ENCODE peak calls at places on chromosome X, in four cellular contexts. H, Q, T and N are unnamed samples.

GRCh38 chrX:110418220-110418856 is 59.7 kb downstream of the RTL9 start:
- DNase-seq in H (no peak), T (peak; percentile 76), Q (peak; percentile 69), N (peak; percentile 30)

GRCh38 chrX:42714981-42715688 is 62.8 kb downstream of the PPP1R2C start:
- DNase-seq in Q (no peak), H (peak; percentile 38), T (peak; percentile 91), N (peak; percentile 44)

GRCh38 chrX:103730746-103731508 is 20.2 kb downstream of the TMEM31 start:
- DNase-seq in Q (peak; percentile 87), T (peak; percentile 87), H (peak; percentile 76), N (no peak)

GRCh38 chrX:47843363-47843762 is 6.7 kb downstream of the ZNF81 start:
- DNase-seq in H (no peak), Q (no peak), T (no peak), N (no peak)

GRCh38 chrX:155888139-155888538 is 7.0 kb downstream of the VAMP7 start:
- DNase-seq in Q (peak; percentile 75), T (no peak), H (peak; percentile 53), N (no peak)

GRCh38 chrX:16714504-16714903 is 2.0 kb upstream of the CTPS2 start:
- DNase-seq in H (no peak), T (no peak), Q (no peak), N (no peak)

GRCh38 chrX:19372170-19373033 is 28.7 kb downstream of the PDHA1 start:
- DNase-seq in H (peak; percentile 46), T (peak; percentile 89), Q (peak; percentile 65), N (peak; percentile 45)

GRCh38 chrX:108019382-108019857 is 25.4 kb upstream of the VSIG1 start:
- DNase-seq in H (no peak), Q (no peak), T (no peak), N (no peak)

GRCh38 chrX:110125435-110125834 is 122.5 kb downstream of the TMEM164 start:
- DNase-seq in T (peak; percentile 67), H (no peak), Q (peak; percentile 19), N (peak; percentile 13)

GRCh38 chrX:155951237-155951789 is 46.2 kb upstream of the IL9R start:
- DNase-seq in H (no peak), T (no peak), Q (no peak), N (no peak)

GRCh38 chrX:149494844-149495565 is 10.1 kb downstream of the IDS start:
- DNase-seq in H (peak; percentile 39), T (no peak), Q (no peak), N (no peak)

GRCh38 chrX:110987292-110987691 is 108.7 kb upstream of the PAK3 start:
- DNase-seq in Q (no peak), T (peak; percentile 85), H (no peak), N (no peak)

GRCh38 chrX:120559799-120560198 is 963 bp downstream of the CUL4B start:
- DNase-seq in H (peak; percentile 1), Q (no peak), T (no peak), N (no peak)

DNA sequence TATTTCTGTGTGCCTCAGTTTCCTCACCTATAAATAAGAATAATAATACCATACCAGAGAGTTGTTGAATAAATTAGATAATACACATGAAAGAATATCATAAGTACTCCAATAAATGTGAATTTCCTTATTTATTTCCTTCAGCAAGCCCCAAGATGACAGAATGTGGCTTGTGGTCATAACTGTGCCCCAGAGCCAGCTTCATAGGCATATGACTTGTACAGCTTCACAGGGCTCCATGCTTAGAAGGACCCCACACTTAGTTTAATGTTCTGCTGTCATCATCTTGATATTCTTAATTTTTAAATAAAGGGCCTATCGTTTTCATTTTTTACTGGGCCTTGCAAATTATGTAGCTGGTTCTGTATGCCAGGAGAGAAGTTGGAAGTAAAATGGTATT is 25.3 kb downstream of the VSIG4 start:
- DNase-seq in T (no peak), Q (no peak), H (no peak), N (no peak)
- TF ChIP-seq CTCF in T (no peak), Q (no peak), H (no peak), N (no peak)

GRCh38 chrX:123732679-123733363 is at the start of gene THOC2:
- DNase-seq in Q (peak; percentile 83), T (peak; percentile 86), H (peak; percentile 76), N (peak; percentile 59)
- TF ChIP-seq CTCF in Q (peak; percentile 56), T (peak; percentile 48), H (peak; percentile 9), N (peak; percentile 32)

DNA sequence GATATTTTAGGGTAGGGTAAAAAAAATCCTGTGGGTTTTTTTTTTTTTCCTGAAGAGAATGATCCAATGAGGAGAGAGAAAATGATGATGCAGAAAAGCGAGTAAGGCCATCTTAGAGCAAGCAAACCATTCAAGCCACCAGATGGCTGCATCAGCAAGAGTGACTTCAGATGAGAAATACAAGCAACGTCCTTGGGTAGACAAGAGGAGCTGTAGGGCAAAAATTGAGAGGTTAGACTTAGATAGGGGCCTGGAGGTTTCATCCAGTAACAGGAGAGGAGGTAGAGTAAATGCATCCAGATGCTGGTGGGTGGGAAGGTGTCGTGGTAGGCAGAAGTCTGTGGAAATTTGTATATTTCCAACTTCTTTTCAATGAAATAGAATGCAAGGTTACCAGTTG is 14.6 kb downstream of the FTHL17 start:
- DNase-seq in Q (no peak), T (no peak), H (no peak), N (no peak)
- TF ChIP-seq CTCF in Q (no peak), T (peak; percentile 18), H (no peak), N (no peak)

GRCh38 chrX:122771933-122772332 is 412.1 kb upstream of the GRIA3 start:
- DNase-seq in T (no peak), Q (no peak), H (no peak), N (no peak)

DNA sequence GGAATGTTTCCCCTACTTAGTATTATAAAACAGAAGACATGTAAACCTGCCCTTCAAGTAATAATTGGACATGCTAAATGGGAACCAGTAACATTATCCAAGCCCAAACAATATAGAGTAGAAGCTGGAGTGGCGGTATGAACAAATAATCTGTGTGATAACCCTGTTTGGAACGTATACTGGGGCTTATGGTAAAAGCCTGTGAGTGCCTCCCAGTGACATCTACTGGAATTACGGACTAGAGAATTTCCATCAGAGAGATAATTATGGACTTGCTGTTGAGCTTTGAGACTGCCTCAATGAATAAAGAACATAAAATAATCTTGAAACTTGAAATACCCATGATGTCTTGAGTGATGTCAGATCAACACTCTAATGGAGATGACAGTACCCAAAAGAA is 406.3 kb upstream of the GRIA3 start:
- DNase-seq in Q (peak; percentile 1), H (no peak), T (no peak), N (no peak)
- TF ChIP-seq CTCF in Q (no peak), H (peak; percentile 29), T (peak; percentile 57), N (no peak)

GRCh38 chrX:137926090-137926489 is 360.2 kb downstream of the ZIC3 start:
- DNase-seq in H (no peak), T (peak; percentile 65), Q (no peak), N (no peak)
- TF ChIP-seq CTCF in H (no peak), T (peak; percentile 82), Q (no peak), N (peak; percentile 62)

DNA sequence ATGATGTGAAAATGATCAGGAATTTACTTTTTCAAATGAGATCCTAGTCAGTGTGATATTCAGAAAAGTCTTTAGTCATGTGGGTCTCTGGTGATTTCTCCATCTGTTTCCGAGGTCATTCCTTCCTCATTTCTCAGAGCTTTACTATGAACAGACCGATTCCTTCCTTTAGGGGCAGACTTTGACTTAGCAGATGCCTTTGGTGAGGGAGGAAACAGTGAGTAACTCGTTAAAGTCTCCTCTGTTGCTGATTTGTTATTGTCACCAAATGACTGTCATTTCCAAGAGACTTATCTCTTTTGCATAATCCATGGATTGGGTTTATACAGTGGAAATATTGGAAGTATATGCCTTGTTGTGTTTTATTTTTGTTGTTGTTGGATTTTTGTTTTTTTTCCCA is 76.2 kb upstream of the CD99 start:
- DNase-seq in T (no peak), H (peak; percentile 43), Q (peak; percentile 85), N (no peak)
- TF ChIP-seq CTCF in T (peak; percentile 72), H (no peak), Q (peak; percentile 72), N (peak; percentile 42)

DNA sequence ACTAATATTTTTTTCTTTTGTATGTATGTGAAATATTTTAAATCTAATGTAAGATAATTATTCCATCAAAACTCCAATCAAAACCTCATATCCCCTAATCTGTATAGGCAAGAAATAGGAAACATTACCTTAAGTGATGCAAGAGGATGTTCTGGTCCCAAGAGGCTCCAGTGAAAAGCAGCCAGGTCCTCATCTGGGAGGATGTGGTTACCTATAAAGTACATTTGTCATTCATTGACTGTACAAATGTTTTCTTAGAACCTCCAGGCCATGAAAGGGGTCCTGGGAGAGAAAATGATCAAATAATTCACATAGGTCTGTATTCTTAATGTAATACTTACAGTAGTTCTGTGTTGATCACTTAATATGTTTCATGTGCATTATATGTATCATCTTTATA is 25.5 kb downstream of the FAM120C start:
- DNase-seq in T (no peak), H (no peak), Q (no peak), N (no peak)
- TF ChIP-seq CTCF in T (no peak), H (no peak), Q (no peak), N (no peak)

GRCh38 chrX:23797371-23798128 is 14.6 kb downstream of the SAT1 start:
- DNase-seq in Q (no peak), H (peak; percentile 81), T (no peak), N (no peak)
- TF ChIP-seq CTCF in Q (peak; percentile 14), H (peak; percentile 21), T (peak; percentile 63), N (peak; percentile 36)

GRCh38 chrX:137195296-137195695 is 161.5 kb upstream of the GPR101 start:
- DNase-seq in H (no peak), Q (no peak), T (no peak), N (no peak)

GRCh38 chrX:137195991-137196390 is 162.2 kb upstream of the GPR101 start:
- DNase-seq in T (no peak), H (no peak), Q (peak; percentile 14), N (no peak)

GRCh38 chrX:137198040-137198439 is 164.2 kb upstream of the GPR101 start:
- DNase-seq in H (no peak), T (no peak), Q (no peak), N (no peak)

GRCh38 chrX:137194164-137194563 is 160.4 kb upstream of the GPR101 start:
- DNase-seq in T (peak; percentile 85), Q (peak; percentile 39), H (peak; percentile 7), N (peak; percentile 15)
- TF ChIP-seq CTCF in T (peak; percentile 77), Q (peak; percentile 68), H (peak; percentile 36), N (peak; percentile 62)

GRCh38 chrX:55919367-55920221 is 202.0 kb downstream of the RRAGB start:
- DNase-seq in H (peak; percentile 1), Q (no peak), T (peak; percentile 52), N (no peak)
- TF ChIP-seq CTCF in H (no peak), Q (no peak), T (no peak), N (no peak)